ENCODE peak calls at places on chromosome 15, in nine cellular contexts. G is CD8-positive, alpha-beta memory T cell; H is activated naive CD4-positive, alpha-beta T cell treated with Interleukin-2 at 50 U/mL for 16 hours; J is activated naive CD8-positive, alpha-beta T cell treated with anti-CD3 and anti-CD28 coated beads, Interleukin-2, amount 50 U/mL, for 24 hours; W is HEK293T; L is right lobe of liver; C is NCI-H510A treated with DMSO at 0.1 percent for 48 hours; A is HS-27A; Y is endothelial cell. R is an unnamed sample.

GRCh38 chr15:42919794-42920280 is 741 bp downstream of the TTBK2 start:
- DNase-seq in G (peak; percentile 25), H (peak; percentile 19), J (peak; percentile 17), W (no peak), L (no peak), C (peak; percentile 32), A (peak; percentile 20), Y (no peak), R (peak; percentile 38)

GRCh38 chr15:37765809-37766208 is 168.6 kb upstream of the TMCO5A start:
- DNase-seq in G (no peak), H (no peak), J (no peak), W (no peak), L (no peak), C (no peak), A (no peak), Y (peak; percentile 22), R (no peak)

GRCh38 chr15:31275331-31276262 is 51.0 kb upstream of the KLF13 start:
- DNase-seq in G (no peak), H (no peak), J (no peak), W (no peak), L (no peak), C (no peak), A (no peak), Y (no peak), R (no peak)

GRCh38 chr15:38687340-38687739 is 122.7 kb upstream of the RASGRP1 start:
- DNase-seq in G (no peak), H (no peak), J (no peak), W (no peak), L (no peak), C (no peak), A (no peak), Y (no peak), R (no peak)

GRCh38 chr15:95883064-95883463 is 447.4 kb upstream of the NR2F2 start:
- DNase-seq in G (no peak), H (no peak), J (no peak), W (no peak), L (no peak), C (no peak), A (no peak), Y (no peak), R (no peak)

GRCh38 chr15:70132148-70132547 is 34.4 kb upstream of the TLE3 start:
- DNase-seq in G (no peak), H (no peak), J (no peak), W (no peak), L (no peak), C (no peak), A (no peak), Y (no peak), R (peak; percentile 41)

GRCh38 chr15:63385911-63386531 is 4.4 kb upstream of the CA12 start:
- DNase-seq in G (no peak), H (no peak), J (no peak), W (no peak), L (no peak), C (no peak), A (no peak), Y (no peak), R (no peak)

GRCh38 chr15:65902373-65902772 is 33.1 kb downstream of the RAB11A start:
- DNase-seq in G (no peak), H (no peak), J (no peak), W (no peak), L (no peak), C (peak; percentile 55), A (no peak), Y (no peak), R (peak; percentile 90)

GRCh38 chr15:68550004-68550403 is 28.8 kb upstream of the CORO2B start:
- DNase-seq in G (no peak), H (no peak), J (no peak), W (no peak), L (no peak), C (no peak), A (no peak), Y (no peak), R (no peak)

GRCh38 chr15:79176151-79176550 is 85.6 kb upstream of the RASGRF1 start:
- DNase-seq in G (no peak), H (no peak), J (no peak), W (no peak), L (no peak), C (no peak), A (no peak), Y (no peak), R (no peak)

GRCh38 chr15:63371297-63371918 is 10.2 kb downstream of the CA12 start:
- DNase-seq in G (no peak), H (no peak), J (no peak), W (no peak), L (no peak), C (no peak), A (no peak), Y (no peak), R (no peak)

GRCh38 chr15:59553879-59554735 is 57.5 kb upstream of the GCNT3 start:
- DNase-seq in G (no peak), H (no peak), J (no peak), W (no peak), L (no peak), C (peak; percentile 31), A (no peak), Y (peak; percentile 19), R (peak; percentile 98)

GRCh38 chr15:57146394-57147140 is 228.1 kb downstream of the TCF12 start:
- DNase-seq in G (no peak), H (no peak), J (no peak), W (peak; percentile 7), L (no peak), C (peak; percentile 47), A (peak; percentile 41), Y (no peak), R (peak; percentile 56)

GRCh38 chr15:32646304-32646703 is 4.8 kb downstream of the SCG5 start:
- DNase-seq in G (no peak), H (no peak), J (no peak), W (peak; percentile 43), L (no peak), C (peak; percentile 45), A (no peak), Y (no peak), R (no peak)

R was measured in renal cortical epithelial cell.